ENCODE peak calls at places on chromosomes 11 and 22, in five cellular contexts. H is GM10248, K is left ventricle myocardium inferior, W is nephron progenitor cell, U is fibroblast of mammary gland. B is an unnamed sample.

GRCh38 chr22:50340157-50340879 is 2.8 kb upstream of the PPP6R2 start:
- DNase-seq in U (no peak), W (peak; percentile 50), K (no peak), H (no peak), B (peak; percentile 13)

GRCh38 chr11:114321621-114322257 is 25.5 kb downstream of the NNMT start:
- DNase-seq in H (no peak), K (peak; percentile 25), U (peak; percentile 95), W (no peak), B (no peak)

GRCh38 chr22:34847072-34847471 is 218.9 kb upstream of the ISX start:
- DNase-seq in K (no peak), W (no peak), U (no peak), H (peak; percentile 20), B (no peak)

GRCh38 chr11:112794321-112794720 is 166.9 kb upstream of the NCAM1 start:
- DNase-seq in H (no peak), U (peak; percentile 47), W (no peak), K (no peak), B (no peak)

GRCh38 chr11:6297831-6298230 is 22.5 kb downstream of the CAVIN3 start:
- DNase-seq in U (peak; percentile 14), W (no peak), H (no peak), K (no peak), B (peak; percentile 18)

GRCh38 chr11:132278801-132279574 is 908.6 kb downstream of the NTM start:
- DNase-seq in U (peak; percentile 7), K (no peak), W (no peak), H (peak; percentile 32), B (no peak)

GRCh38 chr11:6755953-6756347 is 15.8 kb downstream of the OR2AG2 start:
- DNase-seq in K (no peak), U (no peak), H (no peak), W (no peak), B (no peak)

GRCh38 chr22:20427104-20427944 is 10.3 kb downstream of the SCARF2 start:
- DNase-seq in W (no peak), H (no peak), U (no peak), K (no peak), B (no peak)

GRCh38 chr11:128503231-128503991 is 83.9 kb downstream of the ETS1 start:
- DNase-seq in K (no peak), H (no peak), U (peak; percentile 98), W (no peak), B (peak; percentile 90)

GRCh38 chr11:128505449-128506058 is 81.8 kb downstream of the ETS1 start:
- DNase-seq in U (no peak), H (no peak), K (no peak), W (no peak), B (no peak)

GRCh38 chr11:128502736-128503135 is 84.6 kb downstream of the ETS1 start:
- DNase-seq in K (no peak), W (no peak), U (peak; percentile 81), H (no peak), B (peak; percentile 90)

GRCh38 chr11:128506384-128506783 is 81.0 kb downstream of the ETS1 start:
- DNase-seq in U (peak; percentile 27), H (no peak), W (no peak), K (no peak), B (no peak)

GRCh38 chr11:128504489-128504888 is 82.9 kb downstream of the ETS1 start:
- DNase-seq in H (no peak), U (peak; percentile 57), K (no peak), W (no peak), B (no peak)
- TF ChIP-seq CTCF in H (no peak), U (no peak), K (no peak), W (no peak), B (no peak)

DNA sequence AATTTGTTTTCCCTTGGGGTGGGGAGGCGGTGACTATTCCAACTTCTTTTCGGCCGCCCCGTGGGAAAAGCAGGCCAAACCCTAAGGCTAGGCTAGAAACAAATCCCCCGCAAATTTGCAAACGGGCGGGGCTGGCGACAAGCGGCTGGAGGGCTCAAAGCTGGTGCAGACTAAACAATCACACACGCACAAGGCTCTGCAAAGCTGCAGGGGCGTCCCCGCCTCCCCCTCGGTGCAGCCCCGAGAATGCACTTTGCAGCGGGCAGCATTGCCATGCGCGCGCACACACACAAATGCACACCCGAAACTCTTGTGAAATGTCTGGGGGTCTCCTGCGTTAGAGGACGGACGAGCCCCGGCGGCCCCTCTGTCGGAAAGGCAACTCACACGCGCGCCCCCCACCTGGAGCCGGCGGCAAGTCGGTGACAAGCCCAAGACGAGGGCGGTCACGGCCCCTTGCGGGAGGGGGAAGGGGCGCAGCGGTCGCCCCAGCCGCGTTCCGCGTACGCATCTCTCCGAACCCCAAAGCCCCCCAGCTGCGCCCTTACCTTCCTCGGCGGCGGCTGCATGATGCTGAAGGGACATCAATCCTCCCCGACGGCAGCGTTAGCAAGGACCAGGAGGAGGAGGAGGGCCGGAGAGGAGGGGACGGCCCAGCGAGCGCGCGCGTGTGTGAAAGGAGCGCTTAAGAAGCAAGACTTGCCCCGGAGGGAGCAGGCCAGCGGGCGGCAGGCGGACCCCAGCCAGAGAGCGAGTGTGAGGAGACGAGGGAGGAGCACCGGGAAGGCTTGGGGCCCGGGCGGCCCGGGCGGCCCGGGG is 600 bp downstream of the FCHSD2 start:
- DNase-seq in U (peak; percentile 55), K (peak; percentile 83), W (peak; percentile 80), H (peak; percentile 69), B (peak; percentile 58)
- TF ChIP-seq CTCF in U (no peak), K (no peak), W (no peak), H (no peak), B (no peak)

DNA sequence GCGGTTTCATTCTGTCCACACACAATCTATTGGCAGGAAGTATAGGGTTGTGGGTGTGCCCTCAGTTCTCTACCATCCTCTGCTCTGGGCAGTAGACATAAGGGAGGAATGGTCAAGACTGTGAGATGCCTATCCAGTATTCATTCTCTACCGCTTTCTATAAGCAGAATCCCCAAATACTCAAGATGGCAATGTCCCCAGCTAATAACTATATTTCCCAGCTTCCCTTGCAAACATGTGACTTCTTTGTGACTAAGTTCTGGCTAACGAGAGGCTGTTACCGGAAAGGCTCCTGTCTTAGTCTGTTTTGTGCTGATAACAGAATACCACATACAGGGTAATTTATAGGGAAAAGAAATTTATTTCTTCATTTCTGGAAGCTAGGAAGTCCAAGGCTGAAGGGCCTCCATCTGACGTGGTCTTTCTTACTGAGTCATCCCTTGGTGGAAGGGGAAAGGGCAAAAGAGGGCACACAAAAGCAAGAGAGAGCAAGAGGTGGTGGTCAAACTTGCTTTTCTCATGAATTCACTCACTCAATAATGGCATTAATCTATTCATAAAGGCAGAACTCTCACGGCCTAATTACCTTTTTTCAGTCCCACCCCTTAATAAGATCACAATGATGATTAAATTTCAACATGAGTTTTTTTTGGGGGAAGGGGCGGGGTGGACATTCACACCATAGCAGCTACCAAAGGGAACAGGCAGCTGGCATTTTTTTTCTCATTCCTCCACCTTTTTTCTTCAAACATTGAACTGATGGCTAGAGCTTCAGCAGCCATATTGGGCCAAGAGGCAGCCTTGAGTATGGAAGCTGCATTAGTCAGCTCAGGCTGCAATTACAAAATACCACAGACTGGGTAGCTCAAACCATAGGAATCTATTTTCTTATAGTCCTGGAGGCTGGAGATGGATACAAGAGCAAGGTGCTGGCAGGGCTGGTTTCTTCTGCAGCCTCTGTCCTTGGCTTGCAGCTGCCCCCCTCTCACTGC is 109.7 kb upstream of the OR9Q1 start:
- DNase-seq in W (no peak), K (no peak), H (no peak), U (no peak), B (no peak)
- TF ChIP-seq CTCF in W (no peak), K (no peak), H (no peak), U (no peak), B (no peak)

GRCh38 chr11:36056160-36056751 is 112.4 kb downstream of the LDLRAD3 start:
- DNase-seq in H (peak; percentile 20), K (no peak), W (peak; percentile 41), U (peak; percentile 72), B (peak; percentile 61)
- TF ChIP-seq CTCF in H (peak; percentile 30), K (peak; percentile 48), W (peak; percentile 55), U (peak; percentile 67), B (peak; percentile 49)

GRCh38 chr11:116180806-116181600 is 591.8 kb downstream of the BUD13 start:
- DNase-seq in H (no peak), K (no peak), U (no peak), W (no peak), B (no peak)

GRCh38 chr11:116182356-116182966 is 590.3 kb downstream of the BUD13 start:
- DNase-seq in H (no peak), K (no peak), U (no peak), W (no peak), B (no peak)

GRCh38 chr11:116176484-116177005 is 596.2 kb downstream of the BUD13 start:
- DNase-seq in H (no peak), K (no peak), W (no peak), U (no peak), B (no peak)

GRCh38 chr11:116177521-116178220 is 595.1 kb downstream of the BUD13 start:
- DNase-seq in U (no peak), K (no peak), H (no peak), W (no peak), B (no peak)

DNA sequence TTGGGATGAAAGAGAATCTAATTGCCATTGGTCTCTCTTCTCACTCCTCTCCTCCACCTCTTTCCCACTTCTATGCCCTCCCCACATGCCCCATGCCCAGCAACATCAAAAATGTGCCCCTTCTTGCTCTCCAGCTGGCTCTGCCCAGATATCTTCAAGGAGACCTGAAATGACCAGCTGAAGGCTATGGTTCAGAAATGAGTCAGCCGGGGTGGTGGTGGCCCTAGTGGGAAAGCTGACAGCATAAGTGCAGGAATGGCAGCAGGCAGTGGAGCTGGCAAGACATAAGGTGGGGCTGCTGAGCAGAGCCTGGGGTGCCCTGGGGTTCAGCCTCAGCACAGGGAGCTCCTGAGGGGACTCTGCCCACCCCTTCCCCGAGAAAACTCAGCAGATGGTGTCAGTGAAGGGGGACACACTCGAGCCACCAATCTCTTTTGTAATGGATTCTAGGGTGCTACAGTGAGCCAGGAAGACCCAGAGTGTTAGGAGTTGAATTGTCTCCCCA is 593.4 kb downstream of the BUD13 start:
- DNase-seq in W (no peak), K (no peak), H (no peak), U (no peak), B (no peak)
- TF ChIP-seq CTCF in W (no peak), K (no peak), H (no peak), U (no peak), B (no peak)

GRCh38 chr11:82523141-82523540 is 210.5 kb downstream of the FAM181B start:
- DNase-seq in K (no peak), W (no peak), H (no peak), U (no peak), B (no peak)
- TF ChIP-seq CTCF in K (no peak), W (no peak), H (no peak), U (no peak), B (no peak)

DNA sequence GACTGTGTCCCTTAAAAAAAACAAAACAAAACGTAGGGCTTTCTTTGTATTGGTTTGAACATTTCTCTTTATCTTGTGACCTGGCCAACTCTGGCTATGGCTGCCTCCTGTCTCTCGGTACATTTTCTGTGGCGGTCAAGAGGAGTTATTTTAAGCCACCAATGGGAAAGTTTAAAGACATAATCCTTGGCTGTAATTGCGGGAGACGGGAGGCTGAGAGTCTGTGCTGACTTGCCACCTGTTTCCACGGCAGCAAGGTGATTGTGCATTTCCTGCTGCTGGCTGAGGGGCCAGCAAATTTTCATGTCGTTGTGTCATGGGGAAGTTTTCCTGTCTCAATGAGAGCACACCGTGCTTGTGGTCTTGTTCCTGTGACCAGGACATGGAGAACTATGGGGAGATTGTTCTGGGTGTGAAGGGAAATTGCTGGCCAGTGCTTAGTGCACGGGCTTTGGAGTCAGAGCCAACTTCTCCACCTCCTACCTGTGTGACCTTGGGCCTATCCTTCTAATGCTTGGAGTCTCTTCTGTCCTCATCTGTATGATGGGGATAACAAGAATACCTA is 11.0 kb downstream of the PTPRJ start:
- DNase-seq in U (no peak), W (no peak), H (no peak), K (no peak), B (no peak)
- TF ChIP-seq CTCF in U (no peak), W (no peak), H (no peak), K (no peak), B (no peak)

GRCh38 chr22:37284807-37285355 is 2.6 kb downstream of the CYTH4 start:
- DNase-seq in K (peak; percentile 49), H (peak; percentile 68), W (no peak), U (no peak), B (no peak)
- TF ChIP-seq CTCF in K (no peak), H (no peak), W (no peak), U (no peak), B (no peak)

B was measured in MCF 10A.